ENCODE peak calls at places on chromosomes 12 and 14, in eight cellular contexts. B is transverse colon, K is SK-N-SH, H is HepG2, M is GM12891, A is Panc1, S is HCT116, C is GM12892. L is an unnamed sample.

GRCh38 chr12:50057000-50057841 is at the start of gene ASIC1:
- DNase-seq in B (peak; percentile 60), K (peak; percentile 95), H (no peak), M (peak; percentile 65), A (no peak), S (peak; percentile 24), C (peak; percentile 59), L (peak; percentile 65)

GRCh38 chr12:122870867-122871664 is 24.9 kb downstream of the VPS37B start:
- DNase-seq in B (peak; percentile 53), K (peak; percentile 30), H (no peak), M (no peak), A (no peak), S (no peak), C (no peak), L (peak; percentile 73)

GRCh38 chr14:21867541-21867940 is 193.9 kb upstream of the OR4E1 start:
- DNase-seq in B (no peak), K (no peak), H (no peak), M (no peak), A (no peak), S (no peak), C (no peak), L (no peak)

GRCh38 chr12:43453761-43454160 is 98.2 kb downstream of the ADAMTS20 start:
- DNase-seq in B (no peak), K (no peak), H (no peak), M (no peak), A (no peak), S (no peak), C (no peak), L (no peak)

GRCh38 chr12:42705863-42706262 is 116.3 kb upstream of the PRICKLE1 start:
- DNase-seq in B (peak; percentile 45), K (peak; percentile 26), H (no peak), M (no peak), A (no peak), S (no peak), C (no peak), L (peak; percentile 34)

GRCh38 chr14:24297190-24297964 is 2.2 kb downstream of the DHRS1 start:
- DNase-seq in B (no peak), K (peak; percentile 43), H (peak; percentile 87), M (no peak), A (no peak), S (no peak), C (no peak), L (no peak)

GRCh38 chr12:50613463-50613862 is 108.7 kb downstream of the DIP2B start:
- DNase-seq in B (no peak), K (no peak), H (no peak), M (no peak), A (no peak), S (no peak), C (no peak), L (no peak)

GRCh38 chr14:101620039-101620788 is 58.9 kb downstream of the DIO3 start:
- DNase-seq in B (no peak), K (no peak), H (no peak), M (no peak), A (no peak), S (no peak), C (no peak), L (no peak)

GRCh38 chr14:30872602-30873001 is 1.8 kb upstream of the COCH start:
- DNase-seq in B (no peak), K (no peak), H (no peak), M (no peak), A (no peak), S (no peak), C (no peak), L (no peak)

GRCh38 chr12:7142057-7142644 is 12.0 kb downstream of the CLSTN3 start:
- DNase-seq in B (peak; percentile 48), K (peak; percentile 66), H (peak; percentile 41), M (no peak), A (peak; percentile 18), S (no peak), C (no peak), L (peak; percentile 41)

GRCh38 chr12:110223777-110224378 is 57.2 kb upstream of the ATP2A2 start:
- DNase-seq in B (no peak), K (no peak), H (no peak), M (no peak), A (no peak), S (no peak), C (no peak), L (no peak)

GRCh38 chr14:71374989-71375388 is 467.7 kb downstream of the PCNX1 start:
- DNase-seq in B (no peak), K (no peak), H (no peak), M (no peak), A (no peak), S (no peak), C (no peak), L (no peak)

GRCh38 chr14:71377099-71377498 is 469.8 kb downstream of the PCNX1 start:
- DNase-seq in B (no peak), K (no peak), H (no peak), M (no peak), A (no peak), S (no peak), C (no peak), L (no peak)

GRCh38 chr14:71373773-71374172 is 466.5 kb downstream of the PCNX1 start:
- DNase-seq in B (no peak), K (no peak), H (no peak), M (no peak), A (no peak), S (no peak), C (no peak), L (no peak)

GRCh38 chr14:71371711-71372396 is 464.6 kb downstream of the PCNX1 start:
- DNase-seq in B (no peak), K (no peak), H (no peak), M (no peak), A (peak; percentile 73), S (no peak), C (no peak), L (no peak)

DNA sequence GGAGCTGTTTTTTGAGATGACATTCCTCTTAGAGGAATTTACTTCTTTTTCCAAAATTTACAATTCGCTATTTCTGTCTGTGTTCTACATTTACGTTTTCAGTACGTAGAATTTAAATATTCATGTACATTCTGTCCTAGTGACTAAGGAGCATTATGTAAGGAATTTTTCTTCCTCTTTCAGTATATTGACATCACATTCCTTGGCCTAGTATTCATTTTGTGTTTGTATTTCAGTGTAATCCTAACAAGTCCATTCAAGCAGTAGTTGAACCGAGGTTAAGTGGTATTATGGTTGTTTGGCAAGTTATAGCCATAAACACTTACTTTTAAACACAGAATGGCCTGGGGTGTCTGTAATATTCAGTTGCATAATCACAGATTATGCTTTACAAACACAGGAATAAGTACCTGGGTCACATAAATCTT is 465.2 kb downstream of the PCNX1 start:
- DNase-seq in B (no peak), K (no peak), H (peak; percentile 16), M (no peak), A (peak; percentile 60), S (no peak), C (no peak), L (no peak)
- TF ChIP-seq POLR2AphosphoS5 in B (no peak), K (no peak), H (no peak), M (no peak), A (no peak), S (no peak), C (no peak), L (peak; percentile 56)

GRCh38 chr12:13841358-13841757 is 140.0 kb downstream of the GRIN2B start:
- DNase-seq in B (no peak), K (no peak), H (no peak), M (no peak), A (no peak), S (no peak), C (no peak), L (no peak)

GRCh38 chr12:13839937-13840336 is 141.5 kb downstream of the GRIN2B start:
- DNase-seq in B (no peak), K (no peak), H (no peak), M (no peak), A (no peak), S (no peak), C (no peak), L (no peak)

GRCh38 chr12:13843841-13844240 is 137.6 kb downstream of the GRIN2B start:
- DNase-seq in B (no peak), K (no peak), H (no peak), M (no peak), A (no peak), S (no peak), C (no peak), L (no peak)
- TF ChIP-seq POLR2AphosphoS5 in B (no peak), K (no peak), H (no peak), M (no peak), A (no peak), S (no peak), C (no peak), L (no peak)

DNA sequence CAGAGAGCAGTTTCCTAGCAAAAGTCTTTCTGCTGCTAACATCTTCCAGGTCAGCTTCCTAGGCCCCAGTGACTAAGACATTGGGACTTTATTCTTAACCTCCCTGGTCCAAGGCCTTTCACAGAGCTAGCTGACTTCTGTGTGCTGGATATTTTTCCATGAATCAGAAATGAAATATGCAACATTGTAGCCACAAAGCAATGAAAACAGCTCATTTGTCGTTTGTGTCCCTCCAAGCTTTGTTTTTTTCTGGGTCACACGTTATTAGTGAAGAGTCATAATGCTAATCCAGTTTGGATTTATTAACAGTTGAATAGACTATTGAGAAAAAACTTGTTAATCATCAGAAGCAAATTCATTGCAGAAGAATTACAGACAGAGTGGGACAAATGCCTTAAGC is 82.4 kb downstream of the ARF6 start:
- DNase-seq in B (no peak), K (no peak), H (no peak), M (no peak), A (peak; percentile 92), S (peak; percentile 93), C (no peak), L (no peak)
- TF ChIP-seq POLR2AphosphoS5 in B (no peak), K (no peak), H (no peak), M (no peak), A (peak; percentile 39), S (peak; percentile 65), C (no peak), L (no peak)

GRCh38 chr12:27922591-27923139 is 49.9 kb downstream of the PTHLH start:
- DNase-seq in B (no peak), K (no peak), H (no peak), M (no peak), A (no peak), S (no peak), C (no peak), L (no peak)
- TF ChIP-seq POLR2AphosphoS5 in B (no peak), K (no peak), H (no peak), M (no peak), A (no peak), S (no peak), C (no peak), L (no peak)

GRCh38 chr14:65107200-65107599 is 4.9 kb upstream of the MAX start:
- DNase-seq in B (no peak), K (no peak), H (no peak), M (no peak), A (no peak), S (no peak), C (no peak), L (no peak)
- TF ChIP-seq POLR2AphosphoS5 in B (no peak), K (no peak), H (no peak), M (no peak), A (no peak), S (no peak), C (no peak), L (no peak)

L was measured in stomach.